ENCODE peak calls at places on chromosomes 5 and 9, in nine cellular contexts. D is Caco-2; H is CD4-positive, alpha-beta T cell; C is right lobe of liver; M is CD8-positive, alpha-beta T cell; Y is cardiac fibroblast; A is MCF 10A; O is RWPE1; N is IMR-90. E is an unnamed sample.

GRCh38 chr5:126101901-126102300 is 321.3 kb upstream of the GRAMD2B start:
- DNase-seq in A (no peak), M (no peak), H (no peak), D (no peak), C (no peak), O (no peak), Y (no peak), N (no peak), E (no peak)

GRCh38 chr5:39478851-39479250 is 54.1 kb upstream of the DAB2 start:
- DNase-seq in A (no peak), M (no peak), H (no peak), Y (no peak), O (no peak), D (no peak), C (no peak), N (peak), E (no peak)

GRCh38 chr5:148542812-148543211 is 111.5 kb downstream of the HTR4 start:
- DNase-seq in A (peak), Y (peak), O (no peak), D (no peak), H (no peak), M (no peak), N (peak), C (no peak), E (no peak)

GRCh38 chr9:131641618-131642495 is 96.5 kb downstream of the PRRT1B start:
- DNase-seq in A (no peak), H (no peak), C (no peak), N (no peak), O (no peak), M (no peak), D (peak), Y (no peak), E (no peak)

GRCh38 chr5:126961702-126962101 is 68.7 kb downstream of the MARCHF3 start:
- DNase-seq in N (peak), H (no peak), A (peak), D (no peak), C (no peak), Y (peak), O (peak), M (no peak), E (no peak)

GRCh38 chr5:99795026-99795425 is 740.1 kb upstream of the FAM174A start:
- DNase-seq in O (no peak), N (no peak), M (no peak), H (no peak), D (no peak), C (no peak), Y (no peak), A (no peak), E (no peak)

GRCh38 chr5:99019812-99020697 is 91.2 kb upstream of the CHD1 start:
- DNase-seq in H (no peak), O (peak), Y (peak), M (no peak), D (no peak), A (peak), N (peak), C (no peak), E (no peak)

GRCh38 chr5:146553446-146553845 is 37.5 kb upstream of the GPR151 start:
- DNase-seq in C (no peak), D (no peak), Y (no peak), O (no peak), N (no peak), M (no peak), A (no peak), H (no peak), E (no peak)

GRCh38 chr9:133151041-133151440 is 12.7 kb downstream of the GBGT1 start:
- DNase-seq in A (no peak), H (no peak), Y (no peak), N (no peak), C (no peak), O (no peak), D (no peak), M (peak), E (no peak)

GRCh38 chr5:136082390-136083193 is 50.1 kb upstream of the SMAD5 start:
- DNase-seq in D (peak), Y (peak), C (peak), A (peak), M (no peak), H (peak), O (peak), N (peak), E (no peak)

GRCh38 chr5:67652212-67652611 is 455.6 kb upstream of the CD180 start:
- DNase-seq in N (no peak), O (no peak), M (no peak), C (no peak), D (no peak), A (no peak), H (no peak), Y (peak), E (no peak)

GRCh38 chr5:179791881-179792611 is 1.7 kb upstream of the LTC4S start:
- DNase-seq in D (no peak), O (no peak), N (no peak), H (no peak), M (no peak), Y (no peak), C (no peak), A (no peak), E (no peak)

GRCh38 chr5:131396015-131396414 is 132.2 kb downstream of the CDC42SE2 start:
- DNase-seq in D (no peak), N (no peak), M (no peak), Y (no peak), C (no peak), O (no peak), H (no peak), A (no peak), E (no peak)

GRCh38 chr9:134366223-134367031 is 40.2 kb downstream of the RXRA start:
- DNase-seq in Y (peak), H (no peak), O (peak), C (peak), D (no peak), M (no peak), N (peak), A (peak), E (no peak)

GRCh38 chr9:107559499-107560086 is 70.0 kb upstream of the KLF4 start:
- DNase-seq in H (no peak), O (no peak), M (no peak), D (no peak), N (no peak), Y (no peak), C (no peak), A (no peak), E (no peak)

GRCh38 chr5:155434681-155435080 is 421.1 kb downstream of the KIF4B start:
- DNase-seq in N (no peak), O (no peak), M (no peak), D (no peak), C (no peak), Y (no peak), A (no peak), H (no peak), E (no peak)

GRCh38 chr9:132049323-132049882 is 30.3 kb downstream of the MED27 start:
- DNase-seq in N (no peak), H (no peak), M (no peak), Y (peak), A (no peak), D (no peak), O (no peak), C (no peak), E (no peak)

GRCh38 chr9:530681-531080 is 310.8 kb upstream of the DMRT1 start:
- DNase-seq in O (no peak), N (peak), D (no peak), M (no peak), C (no peak), A (peak), H (no peak), Y (peak), E (no peak)

GRCh38 chr9:128391956-128392301 is 20.8 kb downstream of the URM1 start:
- DNase-seq in H (no peak), O (no peak), N (no peak), Y (no peak), D (no peak), C (no peak), M (no peak), A (no peak), E (no peak)

GRCh38 chr9:128392302-128393152 is 21.4 kb downstream of the URM1 start:
- DNase-seq in A (no peak), H (no peak), D (no peak), C (no peak), N (no peak), Y (no peak), O (no peak), M (no peak), E (no peak)

GRCh38 chr9:128390150-128390812 is 19.1 kb downstream of the URM1 start:
- DNase-seq in N (no peak), D (no peak), A (no peak), Y (no peak), H (no peak), O (no peak), M (no peak), C (no peak), E (no peak)

GRCh38 chr9:128390813-128391711 is 19.9 kb downstream of the URM1 start:
- DNase-seq in C (no peak), O (no peak), H (no peak), M (no peak), A (no peak), Y (no peak), N (no peak), D (no peak), E (no peak)

DNA sequence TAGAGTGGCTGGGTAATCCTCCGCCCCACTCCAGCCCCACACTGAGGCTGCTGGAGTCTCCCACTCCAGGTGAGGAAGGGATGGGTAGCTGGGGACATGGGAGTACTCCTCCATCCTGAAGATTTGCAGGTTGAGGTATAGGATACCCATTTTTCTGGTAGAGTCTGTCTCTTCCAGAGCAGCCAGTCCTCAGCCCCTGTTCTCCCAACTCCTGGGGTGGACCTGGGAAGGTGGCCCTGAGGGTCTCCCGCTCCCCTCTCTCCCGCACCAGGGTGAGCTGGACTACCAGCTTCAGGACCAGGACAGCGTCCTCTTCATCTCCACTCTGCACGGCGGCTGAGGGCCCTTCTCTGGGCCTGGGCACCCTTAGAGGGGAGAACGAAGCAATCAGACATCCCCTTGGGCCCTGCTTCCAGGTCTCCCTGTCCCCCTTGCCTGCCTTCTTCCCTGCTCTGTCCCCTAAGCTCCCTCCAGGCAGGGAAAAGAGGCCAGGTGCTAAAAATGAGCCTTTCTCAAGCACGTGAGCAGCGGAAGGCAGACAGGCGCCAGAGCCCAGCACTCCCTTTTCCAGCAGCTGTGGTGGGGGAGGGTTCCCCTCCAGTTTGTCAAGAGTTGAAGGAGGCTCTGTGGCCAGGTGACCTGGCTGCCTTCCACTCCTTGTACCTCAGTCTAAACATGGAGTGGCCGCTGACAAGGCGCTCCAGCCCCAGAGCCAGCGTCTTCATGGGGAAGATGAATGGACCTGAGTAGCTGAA is 18.4 kb downstream of the URM1 start:
- DNase-seq in H (no peak), Y (no peak), D (no peak), N (no peak), C (no peak), O (no peak), M (no peak), A (no peak), E (no peak)
- TF ChIP-seq CTCF in H (no peak), Y (no peak), D (no peak), N (no peak), C (no peak), O (no peak), M (no peak), A (no peak), E (no peak)

DNA sequence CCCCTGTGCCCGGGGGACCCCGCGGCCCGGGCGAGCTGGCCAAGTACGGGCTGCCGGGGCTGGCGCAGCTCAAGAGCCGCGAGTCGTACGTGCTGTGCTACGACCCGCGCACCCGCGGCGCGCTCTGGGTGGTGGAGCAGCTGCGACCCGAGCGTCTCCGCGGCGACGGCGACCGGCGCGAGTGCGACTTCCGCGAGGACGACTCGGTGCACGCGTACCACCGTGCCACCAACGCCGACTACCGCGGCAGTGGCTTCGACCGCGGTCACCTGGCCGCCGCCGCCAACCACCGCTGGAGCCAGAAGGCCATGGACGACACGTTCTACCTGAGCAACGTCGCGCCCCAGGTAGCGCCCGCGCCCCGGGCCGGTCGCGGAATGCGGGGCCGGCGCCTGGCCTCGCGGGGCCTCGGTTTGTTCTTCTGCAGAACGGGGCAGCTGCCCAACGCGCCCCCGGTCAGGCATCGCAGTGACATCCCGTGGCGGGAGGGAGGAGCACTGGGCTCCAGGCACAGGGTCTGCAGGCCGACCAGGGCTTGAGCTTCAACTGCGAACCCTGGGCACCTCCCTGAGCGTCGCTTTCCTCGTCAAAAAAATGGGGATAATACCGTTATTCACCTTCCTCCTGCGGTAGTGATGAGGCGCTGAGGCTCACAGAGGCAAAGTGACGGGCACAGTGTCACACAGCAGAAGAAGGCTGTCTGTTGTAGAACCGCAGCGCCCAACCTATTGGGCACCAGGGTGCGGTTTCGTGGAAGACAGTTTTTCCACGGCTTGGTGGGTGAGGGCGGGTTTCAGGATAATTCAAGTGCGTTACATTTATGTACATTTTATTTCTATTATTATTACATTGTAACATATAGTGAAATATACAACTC is 777 bp downstream of the ENDOG start:
- DNase-seq in D (peak), M (peak), O (peak), N (no peak), H (peak), Y (no peak), A (peak), C (no peak), E (peak)
- TF ChIP-seq CTCF in D (no peak), M (no peak), O (no peak), N (no peak), H (no peak), Y (no peak), A (no peak), C (no peak), E (no peak)

GRCh38 chr5:7396169-7397004 is 449 bp downstream of the ADCY2 start:
- DNase-seq in H (no peak), M (no peak), C (no peak), O (peak), D (no peak), A (no peak), N (no peak), Y (no peak), E (no peak)

GRCh38 chr5:7398596-7399260 is 2.8 kb downstream of the ADCY2 start:
- DNase-seq in N (no peak), C (no peak), H (no peak), M (no peak), Y (no peak), D (no peak), A (no peak), O (no peak), E (no peak)

GRCh38 chr5:7397935-7398334 is 2.0 kb downstream of the ADCY2 start:
- DNase-seq in N (no peak), A (no peak), O (no peak), C (no peak), D (no peak), M (no peak), H (no peak), Y (no peak), E (no peak)

GRCh38 chr5:7395432-7396168 is at the start of gene ADCY2:
- DNase-seq in O (no peak), Y (no peak), M (no peak), A (no peak), C (no peak), H (no peak), N (no peak), D (no peak), E (no peak)

GRCh38 chr5:7397005-7397546 is 1.1 kb downstream of the ADCY2 start:
- DNase-seq in A (no peak), H (no peak), C (no peak), Y (no peak), N (no peak), M (no peak), D (no peak), O (no peak), E (no peak)
- TF ChIP-seq CTCF in A (no peak), H (no peak), C (no peak), Y (no peak), N (no peak), M (no peak), D (no peak), O (no peak), E (no peak)

GRCh38 chr9:20315672-20316071 is 306.6 kb downstream of the MLLT3 start:
- DNase-seq in M (no peak), O (peak), D (no peak), A (peak), C (no peak), H (no peak), N (peak), Y (peak), E (no peak)
- TF ChIP-seq CTCF in M (no peak), O (no peak), D (no peak), A (no peak), C (no peak), H (no peak), N (no peak), Y (no peak), E (no peak)

GRCh38 chr9:37961346-37961745 is 57.4 kb upstream of the SLC25A51 start:
- DNase-seq in N (no peak), D (no peak), O (no peak), Y (no peak), C (no peak), H (no peak), A (no peak), M (no peak), E (no peak)
- TF ChIP-seq CTCF in N (no peak), D (no peak), O (no peak), Y (no peak), C (no peak), H (no peak), A (no peak), M (no peak), E (no peak)